ENCODE peak calls at places on chromosome 15, in six cellular contexts. W is HCT116, N is A549, K is GM23338, C is GM12878, G is SK-N-SH. Q is an unnamed sample.

GRCh38 chr15:90606641-90607040 is 76.9 kb downstream of the CRTC3 start:
- DNase-seq in W (no peak), N (no peak), K (no peak), C (no peak), G (no peak), Q (no peak)

GRCh38 chr15:87896926-87897325 is 359.6 kb downstream of the NTRK3 start:
- DNase-seq in W (no peak), N (no peak), K (no peak), C (no peak), G (no peak), Q (no peak)

GRCh38 chr15:93452537-93453211 is 363.7 kb upstream of the RGMA start:
- DNase-seq in W (no peak), N (no peak), K (no peak), C (no peak), G (no peak), Q (no peak)

GRCh38 chr15:77138167-77138522 is 67.2 kb upstream of the TSPAN3 start:
- DNase-seq in W (no peak), N (no peak), K (no peak), C (no peak), G (no peak), Q (no peak)

GRCh38 chr15:49215768-49216739 is 46.0 kb downstream of the GALK2 start:
- DNase-seq in W (peak; percentile 16), N (peak; percentile 19), K (peak; percentile 60), C (peak; percentile 38), G (no peak), Q (no peak)

GRCh38 chr15:77535845-77536244 is 96.9 kb downstream of the LINGO1 start:
- DNase-seq in W (peak; percentile 15), N (no peak), K (peak; percentile 60), C (no peak), G (no peak), Q (no peak)

GRCh38 chr15:92878593-92879053 is 21.5 kb upstream of the CHD2 start:
- DNase-seq in W (no peak), N (no peak), K (no peak), C (no peak), G (no peak), Q (no peak)

GRCh38 chr15:95636107-95636506 is 694.4 kb upstream of the NR2F2 start:
- DNase-seq in W (no peak), N (no peak), K (no peak), C (no peak), G (no peak), Q (no peak)

GRCh38 chr15:90046846-90047481 is 45.8 kb downstream of the ZNF710 start:
- DNase-seq in W (no peak), N (no peak), K (no peak), C (no peak), G (no peak), Q (peak; percentile 48)

GRCh38 chr15:94584833-94585244 is 353.5 kb downstream of the MCTP2 start:
- DNase-seq in W (no peak), N (no peak), K (no peak), C (peak; percentile 36), G (no peak), Q (peak; percentile 70)

GRCh38 chr15:83472797-83473196 is 25.7 kb downstream of the SH3GL3 start:
- DNase-seq in W (no peak), N (no peak), K (no peak), C (no peak), G (no peak), Q (no peak)

GRCh38 chr15:62287066-62287857 is 122.2 kb upstream of the C2CD4B start:
- DNase-seq in W (no peak), N (no peak), K (no peak), C (no peak), G (no peak), Q (no peak)

GRCh38 chr15:60479361-60479684 is 381 bp upstream of the ICE2 start:
- DNase-seq in W (no peak), N (no peak), K (no peak), C (no peak), G (no peak), Q (no peak)

GRCh38 chr15:64144565-64145281 is 6.8 kb upstream of the SNX22 start:
- DNase-seq in W (no peak), N (no peak), K (no peak), C (peak; percentile 79), G (no peak), Q (no peak)

GRCh38 chr15:73691398-73691797 is 7.2 kb downstream of the CD276 start:
- DNase-seq in W (no peak), N (no peak), K (peak; percentile 84), C (no peak), G (no peak), Q (no peak)

GRCh38 chr15:92907880-92908279 is 7.8 kb downstream of the CHD2 start:
- DNase-seq in W (no peak), N (peak; percentile 78), K (no peak), C (no peak), G (no peak), Q (no peak)

GRCh38 chr15:29143293-29143692 is 126.3 kb downstream of the NSMCE3 start:
- DNase-seq in W (no peak), N (no peak), K (no peak), C (no peak), G (no peak), Q (no peak)

GRCh38 chr15:55846108-55846707 is 103.3 kb upstream of the PRTG start:
- DNase-seq in W (peak; percentile 57), N (peak; percentile 85), K (peak; percentile 89), C (peak; percentile 35), G (peak; percentile 65), Q (peak; percentile 58)

GRCh38 chr15:38610748-38611147 is 46.1 kb upstream of the RASGRP1 start:
- DNase-seq in W (no peak), N (no peak), K (no peak), C (no peak), G (no peak), Q (no peak)

GRCh38 chr15:92384391-92384790 is 9.3 kb upstream of the ST8SIA2 start:
- DNase-seq in W (no peak), N (no peak), K (no peak), C (no peak), G (no peak), Q (no peak)

GRCh38 chr15:39974656-39975230 is 40.8 kb downstream of the EIF2AK4 start:
- DNase-seq in W (no peak), N (no peak), K (no peak), C (no peak), G (no peak), Q (no peak)

GRCh38 chr15:87572381-87572780 is 684.2 kb downstream of the NTRK3 start:
- DNase-seq in W (no peak), N (no peak), K (peak; percentile 29), C (no peak), G (no peak), Q (no peak)

GRCh38 chr15:31177936-31178335 is 76.4 kb upstream of the TRPM1 start:
- DNase-seq in W (no peak), N (no peak), K (no peak), C (no peak), G (no peak), Q (no peak)

GRCh38 chr15:51048308-51048707 is 46.4 kb downstream of the TNFAIP8L3 start:
- DNase-seq in W (no peak), N (no peak), K (no peak), C (no peak), G (no peak), Q (peak; percentile 13)

DNA sequence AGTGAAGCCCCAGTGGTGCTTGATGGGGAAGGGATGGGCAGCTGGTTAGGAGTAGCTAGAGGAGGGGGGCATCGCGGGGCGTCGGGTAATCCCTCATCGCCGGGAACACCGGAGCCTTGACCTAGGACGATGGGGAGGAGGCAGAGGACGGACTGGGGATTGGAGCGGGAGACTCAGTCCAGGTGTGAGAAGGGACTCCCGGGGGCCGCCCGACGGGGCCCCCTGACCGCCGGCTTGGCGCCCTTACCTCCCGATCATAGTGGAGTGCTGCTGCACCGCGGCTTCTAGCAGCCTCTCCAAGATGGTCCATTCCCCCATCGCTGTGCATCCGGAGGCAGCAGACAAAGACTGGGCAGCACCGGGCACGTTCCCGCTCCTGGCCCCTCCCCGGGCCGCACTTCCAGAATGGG is 622 bp downstream of the GJD2 start:
- DNase-seq in W (no peak), N (no peak), K (peak; percentile 39), C (no peak), G (peak; percentile 62), Q (no peak)
- H3K4me3 ChIP-seq in W (no peak overlapping the region), N (peak overlapping the region; percentile 43), K (peak overlapping the region; percentile 83), C (no peak overlapping the region), G (peak overlapping the region; percentile 52), Q (no peak overlapping the region)

GRCh38 chr15:23074684-23075083 is 35.3 kb upstream of the TUBGCP5 start:
- DNase-seq in W (no peak), N (no peak), K (no peak), C (no peak), G (no peak), Q (peak; percentile 61)
- TF ChIP-seq REST in W (no peak), N (no peak), K (no peak), C (no peak), G (no peak), Q (peak; percentile 20)

GRCh38 chr15:59413577-59413976 is 24.4 kb upstream of the FAM81A start:
- DNase-seq in W (no peak), N (no peak), K (no peak), C (no peak), G (no peak), Q (no peak)

GRCh38 chr15:59406446-59406845 is 31.5 kb upstream of the FAM81A start:
- DNase-seq in W (no peak), N (no peak), K (no peak), C (no peak), G (no peak), Q (peak; percentile 13)

GRCh38 chr15:59405079-59405478 is 32.4 kb upstream of the MYO1E start:
- DNase-seq in W (no peak), N (no peak), K (no peak), C (no peak), G (no peak), Q (no peak)

DNA sequence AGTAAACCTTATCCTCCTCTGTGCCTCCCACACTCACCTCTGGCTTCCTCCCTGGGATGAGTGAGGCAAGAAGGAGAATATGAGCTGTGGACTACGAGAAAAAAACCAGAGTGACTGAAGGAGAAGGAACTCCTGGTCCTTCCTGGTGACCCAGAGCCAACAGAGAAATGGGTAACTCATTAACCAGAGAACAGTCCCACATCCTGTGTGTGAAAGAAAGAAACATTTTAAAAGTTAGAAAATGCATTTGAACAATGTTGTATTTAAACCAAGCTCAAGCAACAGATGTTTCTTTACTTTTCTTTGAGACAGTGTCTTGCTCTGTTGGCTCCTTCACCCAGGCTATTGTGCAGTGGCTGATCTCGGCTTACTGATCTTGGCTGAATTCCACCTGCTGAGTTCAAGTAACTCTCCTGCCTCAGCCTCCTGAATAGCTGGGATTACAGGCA is 27.5 kb upstream of the FAM81A start:
- DNase-seq in W (no peak), N (peak; percentile 75), K (no peak), C (peak; percentile 64), G (no peak), Q (no peak)
- H3K4me3 ChIP-seq in W (no peak overlapping the region), N (no peak overlapping the region), K (no peak overlapping the region), C (peak overlapping the region; percentile 38), G (no peak overlapping the region), Q (no peak overlapping the region)

GRCh38 chr15:58473720-58474119 is 41.9 kb downstream of the LIPC start:
- DNase-seq in W (no peak), N (peak; percentile 71), K (no peak), C (peak; percentile 63), G (no peak), Q (no peak)

GRCh38 chr15:58469432-58470353 is 37.9 kb downstream of the LIPC start:
- DNase-seq in W (peak; percentile 69), N (peak; percentile 97), K (peak; percentile 55), C (no peak), G (no peak), Q (no peak)

GRCh38 chr15:58472221-58472620 is 40.4 kb downstream of the LIPC start:
- DNase-seq in W (no peak), N (no peak), K (no peak), C (no peak), G (no peak), Q (no peak)

GRCh38 chr15:58472821-58473581 is 41.2 kb downstream of the LIPC start:
- DNase-seq in W (no peak), N (no peak), K (no peak), C (no peak), G (no peak), Q (no peak)

GRCh38 chr15:58471341-58471740 is 39.5 kb downstream of the LIPC start:
- DNase-seq in W (no peak), N (no peak), K (no peak), C (no peak), G (no peak), Q (no peak)
- TF ChIP-seq REST in W (no peak), N (no peak), K (no peak), C (no peak), G (no peak), Q (no peak)

Q was measured in HL-60.